ENCODE peak calls at places on chromosome 11, in six cellular contexts. One of them, this sample, is unnamed.

GRCh38 chr11:92892769-92893168 is 76.7 kb upstream of the MTNR1B start:
- DNase-seq in hepatocyte: no peak
- DNase-seq in brain microvascular endothelial cell: no peak
- DNase-seq in BE2C: no peak
- DNase-seq in fibroblast of pulmonary artery: no peak
- DNase-seq in tibial nerve: no peak
- DNase-seq in this sample: no peak

GRCh38 chr11:64298966-64299846 is 952 bp upstream of the CATSPERZ start:
- DNase-seq in fibroblast of pulmonary artery: no peak
- DNase-seq in tibial nerve: peak; percentile 53
- DNase-seq in BE2C: no peak
- DNase-seq in brain microvascular endothelial cell: no peak
- DNase-seq in hepatocyte: peak; percentile 53
- DNase-seq in this sample: peak; percentile 73

GRCh38 chr11:27468209-27468608 is 4.4 kb downstream of the LGR4 start:
- DNase-seq in BE2C: no peak
- DNase-seq in fibroblast of pulmonary artery: peak; percentile 93
- DNase-seq in hepatocyte: peak; percentile 16
- DNase-seq in tibial nerve: no peak
- DNase-seq in brain microvascular endothelial cell: no peak
- DNase-seq in this sample: no peak

GRCh38 chr11:61791737-61792309 is 576 bp downstream of the TMEM258 start:
- DNase-seq in fibroblast of pulmonary artery: peak; percentile 97
- DNase-seq in brain microvascular endothelial cell: peak; percentile 96
- DNase-seq in BE2C: peak; percentile 76
- DNase-seq in hepatocyte: peak; percentile 93
- DNase-seq in tibial nerve: peak; percentile 78
- DNase-seq in this sample: peak; percentile 90

GRCh38 chr11:27362032-27362431 is 983 bp downstream of the CCDC34 start:
- DNase-seq in brain microvascular endothelial cell: no peak
- DNase-seq in hepatocyte: no peak
- DNase-seq in BE2C: no peak
- DNase-seq in fibroblast of pulmonary artery: no peak
- DNase-seq in tibial nerve: no peak
- DNase-seq in this sample: no peak

GRCh38 chr11:76056881-76057280 is 149.4 kb downstream of the WNT11 start:
- DNase-seq in BE2C: no peak
- DNase-seq in hepatocyte: no peak
- DNase-seq in tibial nerve: no peak
- DNase-seq in brain microvascular endothelial cell: no peak
- DNase-seq in fibroblast of pulmonary artery: no peak
- DNase-seq in this sample: no peak

GRCh38 chr11:62921573-62922188 is 518 bp upstream of the CHRM1 start:
- DNase-seq in BE2C: peak; percentile 78
- DNase-seq in tibial nerve: no peak
- DNase-seq in fibroblast of pulmonary artery: peak; percentile 13
- DNase-seq in hepatocyte: no peak
- DNase-seq in brain microvascular endothelial cell: peak; percentile 7
- DNase-seq in this sample: no peak

GRCh38 chr11:63866211-63866610 is 27.3 kb downstream of the MARK2 start:
- DNase-seq in brain microvascular endothelial cell: peak; percentile 20
- DNase-seq in BE2C: no peak
- DNase-seq in hepatocyte: peak; percentile 53
- DNase-seq in tibial nerve: peak; percentile 77
- DNase-seq in fibroblast of pulmonary artery: peak; percentile 68
- DNase-seq in this sample: no peak

GRCh38 chr11:74870485-74870884 is 78.4 kb downstream of the XRRA1 start:
- DNase-seq in brain microvascular endothelial cell: peak; percentile 34
- DNase-seq in tibial nerve: no peak
- DNase-seq in fibroblast of pulmonary artery: peak; percentile 71
- DNase-seq in BE2C: peak; percentile 37
- DNase-seq in hepatocyte: no peak
- DNase-seq in this sample: no peak

GRCh38 chr11:47615249-47615648 is 21.0 kb upstream of the C1QTNF4 start:
- DNase-seq in fibroblast of pulmonary artery: no peak
- DNase-seq in BE2C: no peak
- DNase-seq in hepatocyte: no peak
- DNase-seq in tibial nerve: no peak
- DNase-seq in brain microvascular endothelial cell: no peak
- DNase-seq in this sample: no peak

GRCh38 chr11:6402561-6402981 is 12.3 kb downstream of the SMPD1 start:
- DNase-seq in hepatocyte: no peak
- DNase-seq in BE2C: no peak
- DNase-seq in fibroblast of pulmonary artery: no peak
- DNase-seq in tibial nerve: no peak
- DNase-seq in brain microvascular endothelial cell: no peak
- DNase-seq in this sample: no peak

GRCh38 chr11:70142171-70142875 is 60.8 kb upstream of the FADD start:
- DNase-seq in brain microvascular endothelial cell: no peak
- DNase-seq in hepatocyte: peak; percentile 58
- DNase-seq in tibial nerve: no peak
- DNase-seq in fibroblast of pulmonary artery: no peak
- DNase-seq in BE2C: peak; percentile 43
- DNase-seq in this sample: no peak

GRCh38 chr11:9265211-9266131 is at the start of gene DENND5A:
- DNase-seq in fibroblast of pulmonary artery: peak; percentile 83
- DNase-seq in brain microvascular endothelial cell: peak; percentile 70
- DNase-seq in tibial nerve: peak; percentile 61
- DNase-seq in hepatocyte: peak; percentile 96
- DNase-seq in BE2C: peak; percentile 86
- DNase-seq in this sample: peak; percentile 88
- TF ChIP-seq CTCF in fibroblast of pulmonary artery: no peak
- TF ChIP-seq CTCF in brain microvascular endothelial cell: no peak
- TF ChIP-seq CTCF in tibial nerve: no peak
- TF ChIP-seq CTCF in hepatocyte: no peak
- TF ChIP-seq CTCF in BE2C: no peak
- TF ChIP-seq CTCF in this sample: peak; percentile 34

GRCh38 chr11:117313828-117314768 is 2.0 kb downstream of the BACE1 start:
- DNase-seq in brain microvascular endothelial cell: no peak
- DNase-seq in BE2C: no peak
- DNase-seq in fibroblast of pulmonary artery: no peak
- DNase-seq in hepatocyte: no peak
- DNase-seq in tibial nerve: no peak
- DNase-seq in this sample: no peak
- H3K4me3 ChIP-seq in brain microvascular endothelial cell: peak overlapping the region; percentile 70
- H3K4me3 ChIP-seq in BE2C: peak overlapping the region; percentile 95
- H3K4me3 ChIP-seq in fibroblast of pulmonary artery: peak overlapping the region; percentile 77
- H3K4me3 ChIP-seq in hepatocyte: no peak overlapping the region
- H3K4me3 ChIP-seq in tibial nerve: peak overlapping the region; percentile 70
- H3K4me3 ChIP-seq in this sample: peak overlapping the region; percentile 84

DNA sequence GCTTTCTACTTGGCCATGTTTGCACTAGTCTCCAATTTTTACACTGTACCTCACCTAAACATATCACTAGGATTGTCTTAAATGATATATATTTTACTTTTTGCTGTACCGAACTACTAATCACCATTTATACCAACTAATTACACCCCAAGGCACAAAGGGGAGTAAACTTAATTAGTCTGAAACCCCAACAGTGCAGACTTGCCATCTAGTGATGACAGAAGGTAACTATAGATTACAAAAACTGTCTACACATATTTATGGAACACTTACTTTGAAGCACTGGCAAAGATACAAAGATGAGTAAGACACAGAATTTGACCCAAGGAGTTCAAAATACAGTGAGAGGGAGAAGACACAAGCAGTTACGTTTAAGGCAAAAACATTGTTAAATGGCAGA is 139.7 kb downstream of the CNTN5 start:
- DNase-seq in tibial nerve: no peak
- DNase-seq in fibroblast of pulmonary artery: no peak
- DNase-seq in BE2C: no peak
- DNase-seq in hepatocyte: no peak
- DNase-seq in brain microvascular endothelial cell: no peak
- DNase-seq in this sample: no peak
- TF ChIP-seq CTCF in tibial nerve: no peak
- TF ChIP-seq CTCF in fibroblast of pulmonary artery: no peak
- TF ChIP-seq CTCF in BE2C: no peak
- TF ChIP-seq CTCF in hepatocyte: no peak
- TF ChIP-seq CTCF in brain microvascular endothelial cell: no peak
- TF ChIP-seq CTCF in this sample: no peak

GRCh38 chr11:118142809-118143208 is 9.8 kb downstream of the SCN4B start:
- DNase-seq in fibroblast of pulmonary artery: no peak
- DNase-seq in tibial nerve: no peak
- DNase-seq in BE2C: no peak
- DNase-seq in hepatocyte: peak; percentile 33
- DNase-seq in brain microvascular endothelial cell: no peak
- DNase-seq in this sample: no peak
- H3K4me3 ChIP-seq in fibroblast of pulmonary artery: no peak overlapping the region
- H3K4me3 ChIP-seq in tibial nerve: no peak overlapping the region
- H3K4me3 ChIP-seq in BE2C: no peak overlapping the region
- H3K4me3 ChIP-seq in hepatocyte: no peak overlapping the region
- H3K4me3 ChIP-seq in brain microvascular endothelial cell: no peak overlapping the region
- H3K4me3 ChIP-seq in this sample: no peak overlapping the region

DNA sequence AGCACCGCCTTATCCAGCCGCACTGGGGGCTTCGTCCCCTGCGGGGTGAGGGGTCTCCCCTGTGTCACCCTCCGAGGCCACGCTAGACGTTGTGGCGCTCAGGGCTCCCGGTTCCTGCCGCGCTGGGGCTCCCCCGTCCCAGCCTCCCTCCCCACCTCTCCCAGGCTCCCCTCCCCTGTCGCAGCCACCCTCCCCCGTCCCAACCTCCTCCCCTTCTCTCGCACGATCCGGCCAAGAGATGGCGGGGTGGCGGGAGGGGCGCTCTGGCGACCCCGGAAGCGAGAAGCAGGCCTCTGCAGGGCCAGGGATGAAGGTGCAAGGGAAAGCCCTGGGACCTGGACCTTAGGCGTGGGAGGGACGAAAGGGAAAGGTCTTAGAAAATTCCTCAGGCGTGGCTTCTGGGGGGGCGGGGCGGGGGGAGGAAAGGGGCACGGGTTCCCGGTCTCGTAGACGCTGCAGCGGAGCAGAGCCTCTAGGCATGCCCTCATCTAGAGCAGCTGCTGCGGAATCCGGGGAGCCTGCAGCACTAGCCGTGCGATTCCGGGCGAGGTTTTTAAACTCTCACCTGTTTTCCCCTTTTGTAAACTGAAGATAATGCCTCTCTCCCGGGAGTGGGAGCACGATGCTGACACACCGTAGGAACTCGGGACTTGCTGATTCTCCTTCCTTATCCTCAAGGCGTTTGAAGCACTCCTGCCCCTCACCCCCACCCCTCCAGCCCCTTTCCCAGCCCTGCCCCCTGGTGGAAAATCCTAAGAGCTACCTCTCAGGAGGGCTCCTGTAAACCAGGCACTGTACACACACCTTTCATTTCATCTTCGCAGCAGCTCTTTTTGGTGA is 14.4 kb downstream of the KCNJ5 start:
- DNase-seq in BE2C: peak; percentile 49
- DNase-seq in tibial nerve: no peak
- DNase-seq in hepatocyte: peak; percentile 65
- DNase-seq in brain microvascular endothelial cell: no peak
- DNase-seq in fibroblast of pulmonary artery: peak; percentile 18
- DNase-seq in this sample: no peak
- TF ChIP-seq CTCF in BE2C: peak; percentile 49
- TF ChIP-seq CTCF in tibial nerve: no peak
- TF ChIP-seq CTCF in hepatocyte: peak; percentile 54
- TF ChIP-seq CTCF in brain microvascular endothelial cell: peak; percentile 64
- TF ChIP-seq CTCF in fibroblast of pulmonary artery: peak; percentile 43
- TF ChIP-seq CTCF in this sample: no peak

This sample was measured in dorsolateral prefrontal cortex.